ENCODE peak calls at places on chromosome 3, in ten cellular contexts. R, K, W, Z, A, L, V, H, U and X are unnamed samples.

GRCh38 chr3:147410518-147411234 is 1.5 kb downstream of the ZIC1 start:
- DNase-seq in K (peak), R (peak), V (peak), L (no peak), H (no peak), Z (no peak), U (no peak), A (no peak), W (no peak), X (no peak)

GRCh38 chr3:15339786-15340215 is 7.4 kb upstream of the SH3BP5 start:
- DNase-seq in A (no peak), W (no peak), R (peak), Z (no peak), H (no peak), K (peak), U (no peak), L (peak), V (no peak), X (no peak)

GRCh38 chr3:174937488-174937887 is 78.4 kb downstream of the NAALADL2 start:
- DNase-seq in Z (no peak), H (no peak), R (no peak), A (no peak), V (no peak), L (no peak), K (no peak), U (no peak), W (no peak), X (peak)

GRCh38 chr3:24160424-24160823 is 215.3 kb downstream of the NR1D2 start:
- DNase-seq in R (peak), U (no peak), K (peak), H (no peak), A (no peak), Z (no peak), V (peak), L (peak), W (no peak), X (no peak)

GRCh38 chr3:34650131-34650530 is 851.7 kb downstream of the PDCD6IP start:
- DNase-seq in K (no peak), U (no peak), Z (no peak), W (no peak), H (no peak), R (no peak), L (no peak), A (peak), V (no peak), X (no peak)

GRCh38 chr3:111338059-111338698 is 203.8 kb upstream of the CD96 start:
- DNase-seq in H (no peak), L (peak), A (peak), U (peak), Z (peak), K (peak), V (peak), W (peak), R (peak), X (peak)

GRCh38 chr3:114293846-114294245 is at the start of gene TIGIT:
- DNase-seq in R (no peak), U (no peak), W (no peak), L (no peak), H (no peak), Z (no peak), V (no peak), K (no peak), A (no peak), X (no peak)

GRCh38 chr3:40309925-40310635 is 573 bp downstream of the EIF1B start:
- DNase-seq in Z (peak), V (peak), A (peak), R (peak), L (peak), U (peak), W (peak), H (peak), K (peak), X (no peak)

GRCh38 chr3:170869645-170870593 is at the start of gene RPL22L1:
- DNase-seq in R (peak), U (peak), Z (peak), L (peak), K (peak), W (peak), A (peak), H (peak), V (peak), X (peak)

GRCh38 chr3:189355481-189356201 is 183.9 kb downstream of the TPRG1 start:
- DNase-seq in R (peak), H (no peak), W (peak), Z (no peak), L (peak), A (no peak), U (no peak), K (peak), V (peak), X (peak)

GRCh38 chr3:152084441-152084840 is 184.3 kb upstream of the MBNL1 start:
- DNase-seq in Z (no peak), R (no peak), V (no peak), W (no peak), U (no peak), A (no peak), H (no peak), L (no peak), K (no peak), X (no peak)

GRCh38 chr3:42036483-42036823 is 54.7 kb upstream of the TRAK1 start:
- DNase-seq in H (no peak), W (no peak), Z (no peak), L (peak), R (peak), A (no peak), K (peak), V (no peak), U (peak), X (peak)

GRCh38 chr3:67090472-67090871 is 92.4 kb downstream of the KBTBD8 start:
- DNase-seq in K (peak), H (no peak), R (peak), L (peak), V (no peak), A (no peak), Z (no peak), U (no peak), W (no peak), X (no peak)

GRCh38 chr3:73255609-73256029 is 194.2 kb downstream of the EBLN2 start:
- DNase-seq in L (peak), W (peak), Z (peak), K (peak), U (no peak), H (no peak), R (peak), A (peak), V (peak), X (peak)

GRCh38 chr3:54578417-54578816 is 349.4 kb downstream of the LRTM1 start:
- DNase-seq in U (no peak), W (no peak), V (no peak), L (no peak), K (no peak), A (peak), R (peak), H (no peak), Z (no peak), X (peak)

GRCh38 chr3:15405448-15406050 is 21.8 kb downstream of the METTL6 start:
- DNase-seq in W (no peak), U (no peak), V (peak), K (peak), Z (no peak), H (no peak), L (peak), R (peak), A (no peak), X (no peak)

GRCh38 chr3:89107461-89108035 is at the start of gene EPHA3:
- DNase-seq in Z (peak), K (peak), A (peak), L (peak), H (peak), U (peak), R (peak), V (peak), W (peak), X (peak)

GRCh38 chr3:100352296-100353178 is 18.0 kb downstream of the NIT2 start:
- DNase-seq in Z (no peak), W (no peak), R (no peak), U (no peak), H (no peak), A (no peak), K (no peak), L (no peak), V (no peak), X (no peak)

GRCh38 chr3:11601446-11602241 is 42.1 kb downstream of the VGLL4 start:
- DNase-seq in H (peak), L (no peak), A (no peak), U (peak), W (no peak), K (peak), R (peak), Z (peak), V (peak), X (no peak)

GRCh38 chr3:171393032-171393744 is 67.0 kb downstream of the TNIK start:
- DNase-seq in A (no peak), U (no peak), K (peak), H (no peak), V (no peak), L (no peak), Z (no peak), R (peak), W (no peak), X (no peak)

GRCh38 chr3:179450321-179450720 is 949 bp downstream of the GNB4 start:
- DNase-seq in Z (no peak), W (no peak), V (no peak), U (no peak), K (peak), A (no peak), L (peak), H (no peak), R (peak), X (no peak)

GRCh38 chr3:192188218-192188835 is 539.0 kb downstream of the FGF12 start:
- DNase-seq in L (peak), K (peak), V (peak), U (peak), R (peak), W (peak), Z (peak), H (peak), A (peak), X (no peak)
- TF ChIP-seq CTCF in L (peak), K (peak), V (peak), U (peak), R (peak), W (peak), Z (no peak), H (peak), A (peak), X (peak)

GRCh38 chr3:28923994-28924393 is 356.9 kb upstream of the RBMS3 start:
- DNase-seq in L (no peak), H (no peak), R (no peak), W (no peak), Z (no peak), U (no peak), V (no peak), K (no peak), A (no peak), X (no peak)

GRCh38 chr3:28922376-28922775 is 358.5 kb upstream of the RBMS3 start:
- DNase-seq in L (no peak), W (no peak), H (no peak), U (no peak), V (no peak), A (no peak), K (no peak), Z (no peak), R (no peak), X (no peak)

GRCh38 chr3:28924744-28925360 is 356.0 kb upstream of the RBMS3 start:
- DNase-seq in A (no peak), L (peak), Z (no peak), R (no peak), V (no peak), K (no peak), W (no peak), H (no peak), U (no peak), X (no peak)
- TF ChIP-seq CTCF in A (no peak), L (no peak), Z (no peak), R (no peak), V (no peak), K (no peak), W (no peak), H (no peak), U (no peak), X (no peak)

GRCh38 chr3:134527037-134527436 is 41.2 kb downstream of the CEP63 start:
- DNase-seq in H (no peak), Z (no peak), R (peak), V (peak), U (no peak), A (peak), L (peak), K (no peak), W (peak), X (no peak)
- TF ChIP-seq CTCF in H (no peak), Z (no peak), R (peak), V (peak), U (peak), A (peak), L (peak), K (peak), W (peak), X (no peak)

DNA sequence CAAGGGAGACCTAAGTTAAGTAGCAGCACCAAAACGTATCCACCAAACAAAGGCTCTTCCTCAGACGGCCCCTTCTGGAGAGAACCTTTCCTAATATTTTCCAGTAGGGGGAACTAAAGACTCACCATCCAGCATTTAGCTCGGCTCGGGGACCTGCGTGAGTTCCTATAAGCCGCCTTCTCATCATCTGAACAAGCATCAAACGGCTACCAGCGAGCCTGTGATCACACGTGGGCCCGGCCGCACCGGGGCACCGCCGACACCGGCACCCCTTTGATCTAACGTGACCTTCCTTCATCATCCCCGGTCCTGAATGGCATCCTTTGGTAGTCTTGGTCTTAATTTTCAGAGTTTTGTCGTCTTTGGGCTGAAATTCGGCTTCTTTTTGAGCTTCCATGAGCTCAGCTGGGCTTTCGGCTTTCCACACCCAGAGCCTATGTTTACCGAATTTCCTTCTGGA is 1.4 kb upstream of the ROBO2 start:
- DNase-seq in A (peak), L (peak), K (peak), Z (peak), W (peak), R (peak), U (peak), V (peak), H (peak), X (peak)
- TF ChIP-seq CTCF in A (peak), L (peak), K (peak), Z (peak), W (peak), R (peak), U (peak), V (peak), H (peak), X (peak)